ENCODE peak calls at places on chromosomes 16 and 17, in six cellular contexts. U, D, B, T, Q and I are unnamed samples.

GRCh38 chr16:85846461-85846860 is 47.0 kb downstream of the COX4I1 start:
- DNase-seq in D (no peak), B (no peak), Q (no peak), T (no peak), U (no peak), I (no peak)

GRCh38 chr17:29238133-29238850 is 8.4 kb upstream of the CRYBA1 start:
- DNase-seq in T (no peak), B (no peak), U (peak), Q (no peak), D (no peak), I (no peak)

GRCh38 chr17:46964315-46965265 is 14.5 kb downstream of the RPRML start:
- DNase-seq in D (peak), U (peak), B (peak), Q (no peak), T (no peak), I (peak)

GRCh38 chr17:38410201-38410600 is 18.1 kb upstream of the ARHGAP23 start:
- DNase-seq in U (no peak), D (no peak), B (no peak), Q (no peak), T (no peak), I (no peak)

GRCh38 chr17:44899074-44899782 is at the start of gene EFTUD2:
- DNase-seq in Q (peak), U (peak), B (peak), D (peak), T (peak), I (peak)

GRCh38 chr17:9790889-9791876 is at the start of gene DHRS7C:
- DNase-seq in B (no peak), D (no peak), U (no peak), Q (no peak), T (no peak), I (no peak)

GRCh38 chr16:19132898-19133297 is 19.1 kb downstream of the ITPRIPL2 start:
- DNase-seq in D (no peak), B (peak), T (no peak), Q (no peak), U (no peak), I (no peak)

GRCh38 chr16:85126731-85127662 is 14.7 kb upstream of the CIBAR2 start:
- DNase-seq in B (peak), Q (no peak), U (peak), T (no peak), D (peak), I (peak)

GRCh38 chr16:50535506-50536257 is 12.5 kb upstream of the NKD1 start:
- DNase-seq in U (no peak), D (no peak), Q (no peak), T (no peak), B (no peak), I (no peak)

GRCh38 chr16:48503779-48504178 is 106.2 kb downstream of the N4BP1 start:
- DNase-seq in U (peak), T (no peak), B (no peak), D (no peak), Q (no peak), I (no peak)

GRCh38 chr17:67098022-67098421 is 53.7 kb downstream of the CACNG1 start:
- DNase-seq in B (no peak), U (no peak), T (no peak), D (no peak), Q (no peak), I (no peak)

GRCh38 chr16:76176153-76176552 is 101.0 kb upstream of the CNTNAP4 start:
- DNase-seq in T (no peak), B (no peak), U (no peak), D (no peak), Q (no peak), I (no peak)

GRCh38 chr17:19333736-19334290 is 28.7 kb downstream of the B9D1 start:
- DNase-seq in B (no peak), Q (no peak), T (no peak), U (no peak), D (no peak), I (no peak)

GRCh38 chr17:80743181-80743771 is 198.6 kb downstream of the RPTOR start:
- DNase-seq in Q (no peak), B (peak), U (no peak), T (no peak), D (no peak), I (no peak)

GRCh38 chr16:15951852-15952251 is 2.4 kb downstream of the ABCC1 start:
- DNase-seq in B (no peak), Q (no peak), D (no peak), U (no peak), T (no peak), I (no peak)

GRCh38 chr16:2194852-2195315 is 1.5 kb downstream of the CASKIN1 start:
- DNase-seq in T (no peak), U (peak), B (peak), D (no peak), Q (peak), I (peak)

GRCh38 chr16:1010266-1010665 is 28.7 kb downstream of the SOX8 start:
- DNase-seq in U (no peak), T (no peak), D (no peak), Q (no peak), B (no peak), I (no peak)

GRCh38 chr16:685967-686366 is 1.8 kb upstream of the JMJD8 start:
- DNase-seq in U (peak), D (no peak), T (no peak), B (peak), Q (no peak), I (no peak)

GRCh38 chr17:20266806-20267458 is 200.4 kb downstream of the LGALS9B start:
- DNase-seq in Q (no peak), D (no peak), B (no peak), U (peak), T (no peak), I (no peak)

GRCh38 chr17:56914641-56915263 is 903 bp upstream of the TRIM25 start:
- DNase-seq in B (no peak), U (no peak), T (no peak), Q (no peak), D (no peak), I (no peak)

DNA sequence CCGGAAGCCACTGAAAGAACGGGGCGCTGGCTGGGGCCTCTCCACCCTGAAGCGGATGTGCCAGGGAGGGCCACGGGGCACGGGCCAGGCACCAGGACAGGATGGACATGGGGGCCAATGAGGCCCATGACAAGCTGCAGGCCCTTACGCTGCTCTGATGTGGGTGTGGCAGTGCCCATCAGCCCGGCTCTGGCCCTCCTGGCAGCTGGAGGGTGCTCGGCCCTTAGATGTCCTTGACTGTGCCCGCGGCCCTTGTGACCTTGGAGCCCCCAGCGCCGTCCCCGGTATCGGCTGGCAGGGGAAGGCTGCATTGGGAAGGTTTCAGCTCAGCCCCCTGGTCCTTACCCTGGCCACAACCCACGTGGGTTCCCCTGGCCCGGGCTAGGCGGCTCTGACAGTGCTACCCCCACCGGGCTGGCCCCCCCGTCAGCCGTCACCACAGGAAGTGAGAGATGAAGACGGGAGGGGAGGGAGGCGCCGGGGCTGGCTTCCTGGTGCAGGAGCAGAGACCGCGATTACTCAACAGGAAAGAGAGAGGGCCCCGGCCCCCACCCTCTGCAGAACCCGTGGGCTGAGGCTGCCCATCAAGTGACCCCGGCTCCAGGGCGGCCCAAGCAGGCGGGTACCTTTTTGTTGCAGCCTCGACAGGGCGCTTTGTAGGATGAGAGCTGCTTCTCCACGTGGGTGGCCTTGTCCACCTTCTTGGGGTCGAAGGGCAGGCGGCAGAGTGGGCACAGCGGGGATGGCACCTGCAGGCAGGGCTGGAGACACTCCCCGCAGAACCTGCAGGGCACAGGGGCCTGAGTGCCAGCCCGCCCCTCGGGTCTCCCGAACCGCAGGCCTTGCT is 5.3 kb downstream of the RNF166 start:
- DNase-seq in D (no peak), U (peak), B (peak), T (no peak), Q (peak), I (no peak)
- H3K4me3 ChIP-seq in D (no peak), U (no peak), B (no peak), T (no peak), Q (no peak), I (no peak)

GRCh38 chr16:3285131-3285530 is 1.8 kb downstream of the ZNF263 start:
- DNase-seq in Q (no peak), T (no peak), D (no peak), U (no peak), B (no peak), I (peak)

GRCh38 chr16:3281222-3281621 is 2.1 kb upstream of the ZNF263 start:
- DNase-seq in Q (no peak), T (no peak), D (no peak), U (no peak), B (no peak), I (no peak)

GRCh38 chr16:3283525-3284447 is 495 bp downstream of the ZNF263 start:
- DNase-seq in D (no peak), Q (no peak), U (no peak), B (peak), T (no peak), I (peak)

GRCh38 chr16:3282103-3282746 is 1.1 kb upstream of the ZNF263 start:
- DNase-seq in B (peak), T (no peak), U (peak), Q (peak), D (no peak), I (peak)

DNA sequence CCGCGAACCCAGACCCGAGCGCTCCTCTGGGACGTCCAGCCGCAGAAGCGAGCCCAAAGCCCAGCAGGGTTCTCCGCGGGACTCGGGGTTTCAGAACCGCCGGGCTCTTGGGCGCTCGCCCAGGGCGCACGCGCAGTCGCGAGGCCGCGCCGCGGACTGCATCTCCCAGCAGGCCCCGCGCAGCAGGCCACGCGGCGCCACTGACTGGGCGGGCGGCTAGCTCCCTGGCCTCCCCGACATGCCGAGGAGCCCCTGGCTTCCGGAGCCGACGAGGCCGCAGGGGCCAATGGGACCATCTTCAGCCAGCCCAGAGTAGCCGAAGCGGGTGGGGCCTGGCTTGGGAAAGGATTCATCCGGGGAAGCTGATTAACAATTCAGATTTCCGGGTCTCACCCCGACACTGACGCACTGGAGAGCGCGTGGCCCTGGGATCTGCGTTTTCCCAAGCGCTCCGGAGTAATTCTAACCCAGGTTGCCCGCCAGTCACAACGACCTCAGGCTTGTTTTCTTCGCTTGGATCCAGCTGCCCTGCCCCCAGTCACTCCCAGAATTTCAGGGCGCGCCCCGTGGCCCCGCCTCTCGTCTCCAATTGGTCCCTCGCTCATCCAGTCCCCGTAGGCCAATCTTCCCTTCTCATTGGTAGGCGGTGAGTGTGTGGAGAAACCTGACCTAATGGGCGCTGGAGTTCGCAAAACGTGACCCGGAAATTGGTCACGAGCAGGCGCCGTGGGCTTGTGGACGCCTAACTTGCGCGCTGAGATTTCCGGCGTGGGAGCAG is at the start of gene ZNF263:
- DNase-seq in Q (peak), B (peak), T (peak), D (peak), U (peak), I (peak)
- H2BK120ac ChIP-seq in Q (peak), B (peak), T (no peak), D (no peak), U (peak), I (no peak)

DNA sequence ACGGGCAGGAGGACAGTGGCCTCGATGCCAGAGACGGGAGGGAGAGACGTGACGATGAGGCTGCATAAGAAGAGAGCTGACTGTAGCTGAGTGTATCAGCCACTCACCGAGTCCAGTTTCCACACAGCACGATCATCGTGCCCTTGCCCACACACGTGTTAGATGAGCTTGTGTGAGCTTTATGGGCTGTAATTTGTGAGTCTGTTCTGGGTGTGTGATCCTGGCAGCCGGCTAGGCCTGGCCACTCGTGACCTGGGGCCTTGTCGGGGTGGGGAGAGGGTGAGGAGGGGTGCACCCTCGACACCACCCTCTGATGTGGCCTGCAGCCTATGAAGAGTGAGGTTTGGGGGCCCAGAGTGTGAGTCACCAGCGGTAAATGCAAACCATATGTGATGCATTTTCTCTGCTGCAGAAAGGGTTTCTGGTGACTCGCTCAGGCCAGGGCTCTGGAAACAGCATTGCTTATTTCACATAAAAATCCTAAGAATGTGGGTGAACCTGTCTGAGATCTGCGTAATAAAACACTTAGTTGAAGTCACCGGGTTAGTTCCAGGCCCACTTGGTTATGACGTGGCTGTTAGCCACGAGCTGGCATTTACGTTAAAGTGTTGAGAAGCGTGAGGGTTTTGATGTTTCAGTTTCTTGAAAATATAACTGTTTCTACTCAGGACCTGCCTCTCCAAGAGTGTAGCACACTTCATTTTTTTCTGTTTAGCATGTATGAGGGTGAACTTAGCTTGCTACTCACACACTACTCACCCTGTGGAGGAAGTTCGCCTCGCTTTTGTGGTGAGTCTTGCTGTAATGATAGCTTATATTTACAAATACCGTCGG is 4.2 kb downstream of the METRNL start:
- DNase-seq in Q (peak), U (peak), D (no peak), T (peak), B (peak), I (peak)
- H3K4ac ChIP-seq in Q (peak), U (peak), D (no peak), T (peak), B (no peak), I (no peak)

GRCh38 chr16:27315333-27316037 is 1.7 kb downstream of the IL4R start:
- DNase-seq in D (no peak), B (peak), U (peak), T (no peak), Q (peak), I (peak)
- H3K4me3 ChIP-seq in D (no peak), B (peak), U (peak), T (no peak), Q (no peak), I (no peak)

GRCh38 chr16:30923554-30924085 is at the start of gene FBXL19:
- DNase-seq in D (peak), Q (no peak), U (no peak), B (no peak), T (no peak), I (peak)
- H2BK120ac ChIP-seq in D (no peak), Q (peak), U (peak), B (peak), T (no peak), I (peak)

GRCh38 chr17:72952220-72952619 is 140.3 kb downstream of the SLC39A11 start:
- DNase-seq in U (no peak), D (no peak), T (no peak), Q (no peak), B (no peak), I (peak)
- H3K4ac ChIP-seq in U (no peak), D (no peak), T (no peak), Q (no peak), B (no peak), I (no peak)

GRCh38 chr16:73043828-73044493 is 4.0 kb downstream of the ZFHX3 start:
- DNase-seq in T (no peak), D (no peak), U (peak), B (no peak), Q (no peak), I (no peak)

GRCh38 chr16:73040735-73041402 is 7.1 kb downstream of the ZFHX3 start:
- DNase-seq in D (no peak), B (no peak), T (no peak), Q (no peak), U (no peak), I (no peak)

GRCh38 chr16:73040136-73040535 is 7.8 kb downstream of the ZFHX3 start:
- DNase-seq in Q (no peak), D (no peak), U (no peak), B (no peak), T (no peak), I (peak)

GRCh38 chr16:73041644-73042043 is 6.3 kb downstream of the ZFHX3 start:
- DNase-seq in B (no peak), U (no peak), D (no peak), Q (no peak), T (no peak), I (no peak)

GRCh38 chr16:73042807-73043206 is 5.1 kb downstream of the ZFHX3 start:
- DNase-seq in U (no peak), D (no peak), T (no peak), B (no peak), Q (no peak), I (no peak)
- H3K4me3 ChIP-seq in U (no peak), D (no peak), T (no peak), B (no peak), Q (no peak), I (no peak)

DNA sequence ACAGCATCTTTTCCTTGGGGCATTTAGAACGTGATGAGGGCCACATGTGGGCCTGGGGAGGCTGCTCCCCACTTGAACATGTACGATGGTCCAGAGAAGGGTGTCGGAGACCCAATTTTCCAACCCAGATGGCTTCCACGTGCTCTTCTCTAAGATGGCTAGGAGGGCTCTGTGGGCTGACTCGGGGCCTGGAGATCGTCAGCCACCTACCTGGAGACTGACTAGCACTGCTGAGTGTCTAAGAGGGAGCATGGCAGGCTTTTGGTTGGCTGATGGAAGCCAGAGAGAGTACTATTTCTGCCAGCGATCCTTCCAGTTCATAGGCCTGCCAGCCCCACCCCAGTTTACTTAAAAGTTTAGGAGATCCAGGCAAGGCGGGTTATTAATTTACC is 60.2 kb upstream of the CLEC18A start:
- DNase-seq in U (no peak), B (no peak), T (no peak), D (no peak), Q (no peak), I (no peak)
- H2BK120ac ChIP-seq in U (peak), B (peak), T (no peak), D (no peak), Q (no peak), I (no peak)